ENCODE peak calls at places on chromosomes 5 and 9, in six cellular contexts. One of them, this sample, is unnamed.

GRCh38 chr9:130271473-130271872 is 5.9 kb downstream of the HMCN2 start:
- DNase-seq in neural progenitor cell: no peak
- DNase-seq in body of pancreas: no peak
- DNase-seq in uterus: no peak
- DNase-seq in effector memory CD4-positive, alpha-beta T cell: no peak
- DNase-seq in psoas muscle: no peak
- DNase-seq in this sample: no peak

GRCh38 chr5:10310073-10310779 is 2.5 kb upstream of the CMBL start:
- DNase-seq in neural progenitor cell: no peak
- DNase-seq in body of pancreas: peak; percentile 85
- DNase-seq in uterus: no peak
- DNase-seq in effector memory CD4-positive, alpha-beta T cell: no peak
- DNase-seq in psoas muscle: peak; percentile 67
- DNase-seq in this sample: no peak

GRCh38 chr5:158435161-158435616 is 576.2 kb upstream of the CLINT1 start:
- DNase-seq in neural progenitor cell: no peak
- DNase-seq in body of pancreas: no peak
- DNase-seq in uterus: no peak
- DNase-seq in effector memory CD4-positive, alpha-beta T cell: no peak
- DNase-seq in psoas muscle: no peak
- DNase-seq in this sample: no peak

GRCh38 chr9:127112683-127113539 is 9.5 kb downstream of the ANGPTL2 start:
- DNase-seq in neural progenitor cell: no peak
- DNase-seq in body of pancreas: no peak
- DNase-seq in uterus: no peak
- DNase-seq in effector memory CD4-positive, alpha-beta T cell: no peak
- DNase-seq in psoas muscle: no peak
- DNase-seq in this sample: no peak

GRCh38 chr5:159780246-159780645 is 136.0 kb upstream of the ADRA1B start:
- DNase-seq in neural progenitor cell: no peak
- DNase-seq in body of pancreas: no peak
- DNase-seq in uterus: no peak
- DNase-seq in effector memory CD4-positive, alpha-beta T cell: no peak
- DNase-seq in psoas muscle: no peak
- DNase-seq in this sample: no peak

GRCh38 chr9:37037744-37038640 is 3.9 kb upstream of the PAX5 start:
- DNase-seq in neural progenitor cell: peak; percentile 79
- DNase-seq in body of pancreas: no peak
- DNase-seq in uterus: no peak
- DNase-seq in effector memory CD4-positive, alpha-beta T cell: no peak
- DNase-seq in psoas muscle: peak; percentile 54
- DNase-seq in this sample: no peak

GRCh38 chr9:18542837-18543405 is 69.0 kb downstream of the ADAMTSL1 start:
- DNase-seq in neural progenitor cell: no peak
- DNase-seq in body of pancreas: no peak
- DNase-seq in uterus: no peak
- DNase-seq in effector memory CD4-positive, alpha-beta T cell: no peak
- DNase-seq in psoas muscle: no peak
- DNase-seq in this sample: no peak

GRCh38 chr9:109199676-109200075 is 32.6 kb upstream of the FRRS1L start:
- DNase-seq in neural progenitor cell: no peak
- DNase-seq in body of pancreas: no peak
- DNase-seq in uterus: no peak
- DNase-seq in effector memory CD4-positive, alpha-beta T cell: no peak
- DNase-seq in psoas muscle: no peak
- DNase-seq in this sample: no peak

GRCh38 chr5:5183192-5183699 is 43.1 kb downstream of the ADAMTS16 start:
- DNase-seq in neural progenitor cell: peak; percentile 64
- DNase-seq in body of pancreas: no peak
- DNase-seq in uterus: no peak
- DNase-seq in effector memory CD4-positive, alpha-beta T cell: no peak
- DNase-seq in psoas muscle: no peak
- DNase-seq in this sample: no peak

GRCh38 chr9:91758491-91758981 is 191.5 kb downstream of the ROR2 start:
- DNase-seq in neural progenitor cell: peak; percentile 80
- DNase-seq in body of pancreas: no peak
- DNase-seq in uterus: no peak
- DNase-seq in effector memory CD4-positive, alpha-beta T cell: no peak
- DNase-seq in psoas muscle: no peak
- DNase-seq in this sample: no peak

GRCh38 chr5:43780586-43780985 is 177.6 kb downstream of the NNT start:
- DNase-seq in neural progenitor cell: no peak
- DNase-seq in body of pancreas: no peak
- DNase-seq in uterus: no peak
- DNase-seq in effector memory CD4-positive, alpha-beta T cell: no peak
- DNase-seq in psoas muscle: no peak
- DNase-seq in this sample: no peak

GRCh38 chr9:91465420-91465819 is 41.8 kb upstream of the NFIL3 start:
- DNase-seq in neural progenitor cell: no peak
- DNase-seq in body of pancreas: no peak
- DNase-seq in uterus: no peak
- DNase-seq in effector memory CD4-positive, alpha-beta T cell: no peak
- DNase-seq in psoas muscle: no peak
- DNase-seq in this sample: no peak

GRCh38 chr5:123673107-123673506 is 161.1 kb downstream of the CSNK1G3 start:
- DNase-seq in neural progenitor cell: peak; percentile 18
- DNase-seq in body of pancreas: no peak
- DNase-seq in uterus: no peak
- DNase-seq in effector memory CD4-positive, alpha-beta T cell: no peak
- DNase-seq in psoas muscle: no peak
- DNase-seq in this sample: no peak

GRCh38 chr5:40685952-40686351 is 6.2 kb downstream of the PTGER4 start:
- DNase-seq in neural progenitor cell: no peak
- DNase-seq in body of pancreas: peak; percentile 18
- DNase-seq in uterus: no peak
- DNase-seq in effector memory CD4-positive, alpha-beta T cell: no peak
- DNase-seq in psoas muscle: no peak
- DNase-seq in this sample: no peak

GRCh38 chr9:75448955-75449354 is 360.6 kb downstream of the OSTF1 start:
- DNase-seq in neural progenitor cell: no peak
- DNase-seq in body of pancreas: no peak
- DNase-seq in uterus: no peak
- DNase-seq in effector memory CD4-positive, alpha-beta T cell: no peak
- DNase-seq in psoas muscle: no peak
- DNase-seq in this sample: no peak
- H3K27ac ChIP-seq in neural progenitor cell: no peak overlapping the region
- H3K27ac ChIP-seq in body of pancreas: no peak overlapping the region
- H3K27ac ChIP-seq in uterus: no peak overlapping the region
- H3K27ac ChIP-seq in effector memory CD4-positive, alpha-beta T cell: no peak overlapping the region
- H3K27ac ChIP-seq in psoas muscle: no peak overlapping the region
- H3K27ac ChIP-seq in this sample: no peak overlapping the region

GRCh38 chr5:67541869-67542268 is 345.3 kb upstream of the CD180 start:
- DNase-seq in neural progenitor cell: no peak
- DNase-seq in body of pancreas: no peak
- DNase-seq in uterus: no peak
- DNase-seq in effector memory CD4-positive, alpha-beta T cell: no peak
- DNase-seq in psoas muscle: no peak
- DNase-seq in this sample: no peak

GRCh38 chr5:67547682-67548081 is 351.1 kb upstream of the CD180 start:
- DNase-seq in neural progenitor cell: no peak
- DNase-seq in body of pancreas: no peak
- DNase-seq in uterus: no peak
- DNase-seq in effector memory CD4-positive, alpha-beta T cell: no peak
- DNase-seq in psoas muscle: no peak
- DNase-seq in this sample: no peak

GRCh38 chr5:67538855-67539506 is 342.4 kb upstream of the CD180 start:
- DNase-seq in neural progenitor cell: no peak
- DNase-seq in body of pancreas: no peak
- DNase-seq in uterus: no peak
- DNase-seq in effector memory CD4-positive, alpha-beta T cell: no peak
- DNase-seq in psoas muscle: no peak
- DNase-seq in this sample: no peak

GRCh38 chr5:67542489-67542888 is 345.9 kb upstream of the CD180 start:
- DNase-seq in neural progenitor cell: no peak
- DNase-seq in body of pancreas: peak; percentile 6
- DNase-seq in uterus: no peak
- DNase-seq in effector memory CD4-positive, alpha-beta T cell: no peak
- DNase-seq in psoas muscle: no peak
- DNase-seq in this sample: no peak

GRCh38 chr5:67543704-67544103 is 347.1 kb upstream of the CD180 start:
- DNase-seq in neural progenitor cell: no peak
- DNase-seq in body of pancreas: no peak
- DNase-seq in uterus: no peak
- DNase-seq in effector memory CD4-positive, alpha-beta T cell: no peak
- DNase-seq in psoas muscle: no peak
- DNase-seq in this sample: no peak
- H3K4me3 ChIP-seq in neural progenitor cell: no peak overlapping the region
- H3K4me3 ChIP-seq in body of pancreas: no peak overlapping the region
- H3K4me3 ChIP-seq in uterus: no peak overlapping the region
- H3K4me3 ChIP-seq in effector memory CD4-positive, alpha-beta T cell: no peak overlapping the region
- H3K4me3 ChIP-seq in psoas muscle: no peak overlapping the region
- H3K4me3 ChIP-seq in this sample: no peak overlapping the region

GRCh38 chr5:133818869-133819600 is 149.4 kb downstream of the C5orf15 start:
- DNase-seq in neural progenitor cell: no peak
- DNase-seq in body of pancreas: no peak
- DNase-seq in uterus: no peak
- DNase-seq in effector memory CD4-positive, alpha-beta T cell: no peak
- DNase-seq in psoas muscle: no peak
- DNase-seq in this sample: no peak

GRCh38 chr5:133821889-133822288 is 146.5 kb downstream of the C5orf15 start:
- DNase-seq in neural progenitor cell: no peak
- DNase-seq in body of pancreas: no peak
- DNase-seq in uterus: no peak
- DNase-seq in effector memory CD4-positive, alpha-beta T cell: no peak
- DNase-seq in psoas muscle: no peak
- DNase-seq in this sample: no peak

GRCh38 chr5:133821311-133821741 is 147.1 kb downstream of the C5orf15 start:
- DNase-seq in neural progenitor cell: no peak
- DNase-seq in body of pancreas: peak; percentile 43
- DNase-seq in uterus: no peak
- DNase-seq in effector memory CD4-positive, alpha-beta T cell: no peak
- DNase-seq in psoas muscle: no peak
- DNase-seq in this sample: no peak

GRCh38 chr5:133820516-133820915 is 147.9 kb downstream of the C5orf15 start:
- DNase-seq in neural progenitor cell: no peak
- DNase-seq in body of pancreas: no peak
- DNase-seq in uterus: no peak
- DNase-seq in effector memory CD4-positive, alpha-beta T cell: no peak
- DNase-seq in psoas muscle: no peak
- DNase-seq in this sample: no peak

GRCh38 chr5:133819977-133820471 is 148.4 kb downstream of the C5orf15 start:
- DNase-seq in neural progenitor cell: no peak
- DNase-seq in body of pancreas: no peak
- DNase-seq in uterus: no peak
- DNase-seq in effector memory CD4-positive, alpha-beta T cell: no peak
- DNase-seq in psoas muscle: no peak
- DNase-seq in this sample: no peak
- H3K27ac ChIP-seq in neural progenitor cell: no peak overlapping the region
- H3K27ac ChIP-seq in body of pancreas: no peak overlapping the region
- H3K27ac ChIP-seq in uterus: no peak overlapping the region
- H3K27ac ChIP-seq in effector memory CD4-positive, alpha-beta T cell: no peak overlapping the region
- H3K27ac ChIP-seq in psoas muscle: peak overlapping the region; percentile 89
- H3K27ac ChIP-seq in this sample: no peak overlapping the region

DNA sequence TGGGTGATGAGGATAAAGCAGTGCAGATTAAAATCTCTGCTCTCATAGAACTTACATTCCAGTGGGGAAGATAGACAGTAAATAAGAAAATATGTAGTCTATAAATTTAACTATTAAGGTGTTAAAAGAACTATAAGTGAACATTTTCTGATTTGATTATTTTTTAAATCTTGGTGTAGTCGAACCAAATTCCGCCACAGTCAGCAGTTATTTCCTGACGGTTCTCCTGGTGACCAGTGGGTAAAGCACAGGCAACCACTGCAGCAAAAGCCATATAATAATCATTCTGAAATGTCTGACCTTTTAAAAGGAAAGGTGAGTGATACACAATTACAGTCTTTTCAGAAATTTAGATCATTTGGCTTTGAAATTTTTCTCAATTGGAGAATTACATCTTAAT is 27.2 kb downstream of the DCP2 start:
- DNase-seq in neural progenitor cell: no peak
- DNase-seq in body of pancreas: no peak
- DNase-seq in uterus: no peak
- DNase-seq in effector memory CD4-positive, alpha-beta T cell: no peak
- DNase-seq in psoas muscle: no peak
- DNase-seq in this sample: no peak
- H3K4me3 ChIP-seq in neural progenitor cell: no peak overlapping the region
- H3K4me3 ChIP-seq in body of pancreas: no peak overlapping the region
- H3K4me3 ChIP-seq in uterus: no peak overlapping the region
- H3K4me3 ChIP-seq in effector memory CD4-positive, alpha-beta T cell: no peak overlapping the region
- H3K4me3 ChIP-seq in psoas muscle: no peak overlapping the region
- H3K4me3 ChIP-seq in this sample: no peak overlapping the region

GRCh38 chr5:180332861-180333260 is 20.3 kb downstream of the GFPT2 start:
- DNase-seq in neural progenitor cell: no peak
- DNase-seq in body of pancreas: no peak
- DNase-seq in uterus: no peak
- DNase-seq in effector memory CD4-positive, alpha-beta T cell: no peak
- DNase-seq in psoas muscle: no peak
- DNase-seq in this sample: no peak

GRCh38 chr5:180331647-180331950 is 21.5 kb downstream of the GFPT2 start:
- DNase-seq in neural progenitor cell: peak; percentile 85
- DNase-seq in body of pancreas: no peak
- DNase-seq in uterus: no peak
- DNase-seq in effector memory CD4-positive, alpha-beta T cell: no peak
- DNase-seq in psoas muscle: no peak
- DNase-seq in this sample: no peak

GRCh38 chr5:180330810-180331646 is 22.1 kb downstream of the GFPT2 start:
- DNase-seq in neural progenitor cell: no peak
- DNase-seq in body of pancreas: peak; percentile 80
- DNase-seq in uterus: peak; percentile 87
- DNase-seq in effector memory CD4-positive, alpha-beta T cell: no peak
- DNase-seq in psoas muscle: peak; percentile 77
- DNase-seq in this sample: peak; percentile 87

GRCh38 chr5:180333661-180334060 is 19.5 kb downstream of the GFPT2 start:
- DNase-seq in neural progenitor cell: no peak
- DNase-seq in body of pancreas: no peak
- DNase-seq in uterus: no peak
- DNase-seq in effector memory CD4-positive, alpha-beta T cell: no peak
- DNase-seq in psoas muscle: no peak
- DNase-seq in this sample: no peak

DNA sequence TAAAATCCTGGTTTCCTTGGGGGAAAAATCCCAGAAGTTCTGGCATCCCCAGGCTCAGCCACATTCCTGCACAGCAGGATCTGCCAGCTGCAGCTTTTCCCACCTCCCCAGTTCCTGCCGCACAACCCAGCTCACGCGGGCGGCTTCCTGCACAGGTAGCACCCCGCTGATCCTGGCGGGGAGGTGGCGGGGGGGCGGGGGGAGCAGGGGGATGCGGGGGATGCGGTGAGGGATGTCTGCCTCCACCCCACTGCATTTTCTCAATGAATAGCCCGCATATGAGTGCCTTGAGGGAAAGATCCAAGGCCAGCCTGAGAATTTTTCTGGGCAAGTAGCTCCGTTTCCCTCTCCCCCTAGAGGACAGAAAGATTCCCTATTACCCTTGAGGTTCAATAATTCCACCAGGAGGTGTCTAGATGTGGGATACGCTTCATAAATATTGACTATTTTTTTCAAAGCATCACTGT is 21.1 kb downstream of the GFPT2 start:
- DNase-seq in neural progenitor cell: peak; percentile 80
- DNase-seq in body of pancreas: peak; percentile 73
- DNase-seq in uterus: no peak
- DNase-seq in effector memory CD4-positive, alpha-beta T cell: no peak
- DNase-seq in psoas muscle: no peak
- DNase-seq in this sample: no peak
- H3K27ac ChIP-seq in neural progenitor cell: peak overlapping the region; percentile 87
- H3K27ac ChIP-seq in body of pancreas: no peak overlapping the region
- H3K27ac ChIP-seq in uterus: peak overlapping the region; percentile 62
- H3K27ac ChIP-seq in effector memory CD4-positive, alpha-beta T cell: no peak overlapping the region
- H3K27ac ChIP-seq in psoas muscle: no peak overlapping the region
- H3K27ac ChIP-seq in this sample: no peak overlapping the region

GRCh38 chr9:136525841-136526499 is 19.9 kb downstream of the NOTCH1 start:
- DNase-seq in neural progenitor cell: peak; percentile 79
- DNase-seq in body of pancreas: peak; percentile 75
- DNase-seq in uterus: no peak
- DNase-seq in effector memory CD4-positive, alpha-beta T cell: no peak
- DNase-seq in psoas muscle: no peak
- DNase-seq in this sample: no peak
- H3K4me3 ChIP-seq in neural progenitor cell: no peak overlapping the region
- H3K4me3 ChIP-seq in body of pancreas: no peak overlapping the region
- H3K4me3 ChIP-seq in uterus: no peak overlapping the region
- H3K4me3 ChIP-seq in effector memory CD4-positive, alpha-beta T cell: no peak overlapping the region
- H3K4me3 ChIP-seq in psoas muscle: peak overlapping the region; percentile 45
- H3K4me3 ChIP-seq in this sample: peak overlapping the region; percentile 47

This sample was measured in coronary artery.